ENCODE peak calls at places on chromosome 2, in seven cellular contexts. J is transverse colon, F is ovary, W is sigmoid colon, Z is A549, B is SK-N-SH, S is K562. Y is an unnamed sample.
A peak's percentile ranks its signal among the peaks of the same experiment; 100 is the strongest.

GRCh38 chr2:185137700-185138099 is 539.4 kb downstream of the ZNF804A start:
- DNase-seq in S (no peak), Z (no peak), B (no peak), F (no peak), W (no peak), J (no peak), Y (no peak)

GRCh38 chr2:156580501-156580900 is 144.3 kb downstream of the GPD2 start:
- DNase-seq in W (no peak), J (no peak), S (no peak), B (no peak), F (no peak), Z (no peak), Y (no peak)

GRCh38 chr2:16722677-16723076 is 57.0 kb upstream of the CYRIA start:
- DNase-seq in Z (no peak), S (no peak), F (no peak), J (no peak), B (no peak), W (no peak), Y (peak; percentile 60)

GRCh38 chr2:196590286-196590685 is 49.2 kb upstream of the CCDC150 start:
- DNase-seq in Z (no peak), J (no peak), W (no peak), B (no peak), S (no peak), F (no peak), Y (no peak)

GRCh38 chr2:113962692-113963480 is 73.0 kb downstream of the ACTR3 start:
- DNase-seq in Z (no peak), B (no peak), S (no peak), F (no peak), J (no peak), W (no peak), Y (no peak)

GRCh38 chr2:190860985-190861721 is 19.5 kb upstream of the GLS start:
- DNase-seq in W (no peak), Z (no peak), J (no peak), S (no peak), F (no peak), B (no peak), Y (no peak)

GRCh38 chr2:112260295-112260625 is 5.4 kb upstream of the ZC3H8 start:
- DNase-seq in F (no peak), J (no peak), Z (no peak), S (no peak), W (no peak), B (no peak), Y (no peak)

GRCh38 chr2:55025627-55026026 is 24.6 kb downstream of the RTN4 start:
- DNase-seq in Z (no peak), J (no peak), S (no peak), B (no peak), W (no peak), F (no peak), Y (no peak)

GRCh38 chr2:187034434-187034833 is 185.5 kb upstream of the ZSWIM2 start:
- DNase-seq in Z (no peak), B (no peak), S (no peak), W (no peak), J (no peak), F (no peak), Y (no peak)

GRCh38 chr2:232488097-232488711 is 570 bp upstream of the ECEL1 start:
- DNase-seq in W (no peak), J (no peak), F (no peak), B (peak; percentile 43), S (no peak), Z (no peak), Y (no peak)

GRCh38 chr2:200985806-200986205 is 22.3 kb upstream of the ORC2 start:
- DNase-seq in B (no peak), W (no peak), S (no peak), J (no peak), F (no peak), Z (no peak), Y (no peak)

GRCh38 chr2:10487144-10488104 is 39.3 kb upstream of the ODC1 start:
- DNase-seq in S (no peak), F (no peak), B (peak; percentile 17), J (no peak), Z (peak; percentile 70), W (peak; percentile 35), Y (no peak)

GRCh38 chr2:96342085-96342484 is 6.5 kb downstream of the NCAPH start:
- DNase-seq in Z (peak; percentile 53), F (no peak), W (no peak), J (no peak), S (no peak), B (no peak), Y (no peak)

GRCh38 chr2:70596739-70597138 is 43.1 kb upstream of the TGFA start:
- DNase-seq in B (no peak), Z (no peak), J (peak; percentile 43), F (no peak), W (no peak), S (no peak), Y (no peak)

GRCh38 chr2:225040862-225041209 is 1.4 kb downstream of the DOCK10 start:
- DNase-seq in W (no peak), S (no peak), J (peak; percentile 25), F (no peak), B (peak; percentile 25), Z (peak; percentile 41), Y (no peak)

GRCh38 chr2:147247749-147248148 is 597.1 kb upstream of the ACVR2A start:
- DNase-seq in F (no peak), B (no peak), W (no peak), J (no peak), Z (no peak), S (no peak), Y (no peak)

GRCh38 chr2:64338910-64339500 is 115.0 kb upstream of the LGALSL start:
- DNase-seq in F (no peak), B (no peak), J (no peak), Z (no peak), W (no peak), S (no peak), Y (no peak)

GRCh38 chr2:192218347-192218746 is 23.6 kb upstream of the TMEFF2 start:
- DNase-seq in W (no peak), B (no peak), F (no peak), J (no peak), S (no peak), Z (no peak), Y (no peak)

GRCh38 chr2:146978891-146979555 is 865.8 kb upstream of the ACVR2A start:
- DNase-seq in B (no peak), S (no peak), W (no peak), J (no peak), F (no peak), Z (no peak), Y (no peak)

GRCh38 chr2:173223880-173224279 is 130.8 kb upstream of the CDCA7 start:
- DNase-seq in S (peak; percentile 74), F (no peak), B (no peak), J (no peak), Z (no peak), W (no peak), Y (no peak)

GRCh38 chr2:200156140-200156858 is 150.2 kb upstream of the SPATS2L start:
- DNase-seq in B (no peak), J (no peak), S (no peak), Z (peak; percentile 62), W (no peak), F (no peak), Y (peak; percentile 60)

GRCh38 chr2:188596054-188596453 is 304.4 kb downstream of the GULP1 start:
- DNase-seq in B (no peak), S (no peak), W (no peak), Z (peak; percentile 12), F (no peak), J (no peak), Y (no peak)

GRCh38 chr2:86672027-86672545 is 48.0 kb upstream of the RMND5A start:
- DNase-seq in B (no peak), S (no peak), F (no peak), J (no peak), Z (no peak), W (no peak), Y (no peak)

GRCh38 chr2:75047907-75048625 is 89.6 kb downstream of the POLE4 start:
- DNase-seq in J (no peak), F (no peak), Z (peak; percentile 28), B (no peak), W (no peak), S (peak; percentile 8), Y (no peak)

GRCh38 chr2:134362751-134363150 is 108.9 kb downstream of the MGAT5 start:
- DNase-seq in S (no peak), B (no peak), W (no peak), Z (no peak), J (no peak), F (no peak), Y (no peak)

GRCh38 chr2:221562226-221562625 is 9.9 kb downstream of the EPHA4 start:
- DNase-seq in F (no peak), J (no peak), S (no peak), B (no peak), Z (no peak), W (no peak), Y (no peak)
- H3K27ac ChIP-seq in F (no peak overlapping the region), J (no peak overlapping the region), S (no peak overlapping the region), B (no peak overlapping the region), Z (no peak overlapping the region), W (no peak overlapping the region), Y (no peak overlapping the region)

DNA sequence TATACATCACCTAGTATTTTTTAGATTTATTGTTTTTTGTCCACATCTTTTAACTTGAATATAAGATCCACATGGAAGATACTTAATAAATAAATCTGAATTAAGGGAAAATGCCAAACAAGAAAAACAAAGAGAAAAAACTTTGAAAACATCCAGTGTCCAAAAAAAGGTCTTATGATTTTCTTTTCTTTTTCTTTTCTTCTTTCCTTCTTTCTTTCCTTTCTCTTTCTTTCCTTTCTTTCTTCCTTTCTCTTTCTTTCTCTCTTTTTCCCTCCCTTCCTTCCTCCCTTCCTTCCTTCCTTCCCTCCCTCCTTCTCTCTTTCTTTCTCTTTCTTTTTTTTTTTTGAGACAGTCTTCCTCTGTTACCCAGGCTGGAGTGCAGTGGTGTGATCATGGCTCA is 29.6 kb upstream of the WIPF1 start:
- DNase-seq in F (no peak), B (no peak), Z (no peak), J (no peak), W (no peak), S (no peak), Y (no peak)
- H3K4me3 ChIP-seq in F (no peak overlapping the region), B (no peak overlapping the region), Z (no peak overlapping the region), J (no peak overlapping the region), W (no peak overlapping the region), S (no peak overlapping the region), Y (no peak overlapping the region)

GRCh38 chr2:197944416-197944815 is 140.0 kb downstream of the PLCL1 start:
- DNase-seq in Z (no peak), B (no peak), W (no peak), J (no peak), F (no peak), S (no peak), Y (no peak)

GRCh38 chr2:197947219-197947757 is 142.9 kb downstream of the PLCL1 start:
- DNase-seq in J (no peak), B (no peak), F (no peak), W (no peak), S (no peak), Z (no peak), Y (no peak)

GRCh38 chr2:197949224-197949623 is 144.8 kb downstream of the PLCL1 start:
- DNase-seq in Z (no peak), F (no peak), W (no peak), B (no peak), J (no peak), S (no peak), Y (no peak)

GRCh38 chr2:197943731-197944130 is 139.3 kb downstream of the PLCL1 start:
- DNase-seq in F (no peak), J (no peak), Z (no peak), B (no peak), W (no peak), S (no peak), Y (no peak)

GRCh38 chr2:197946562-197946961 is 142.2 kb downstream of the PLCL1 start:
- DNase-seq in W (no peak), Z (no peak), B (no peak), S (no peak), F (peak; percentile 13), J (no peak), Y (no peak)
- TF ChIP-seq EP300 in W (no peak), Z (no peak), B (no peak), S (no peak), F (no peak), J (no peak), Y (no peak)

GRCh38 chr2:36555789-36556188 is 42.2 kb downstream of the FEZ2 start:
- DNase-seq in W (no peak), J (no peak), Z (no peak), B (no peak), F (no peak), S (no peak), Y (no peak)
- H3K27ac ChIP-seq in W (no peak overlapping the region), J (no peak overlapping the region), Z (peak overlapping the region; percentile 12), B (peak overlapping the region; percentile 98), F (no peak overlapping the region), S (no peak overlapping the region), Y (peak overlapping the region; percentile 23)

Y was measured in esophagus muscularis mucosa.